ENCODE peak calls at places on chromosomes 12 and 14, in four cellular contexts. H is ovary, B is hippocampal formation, C is NCI-H1930. T is an unnamed sample.
A peak's percentile ranks its signal among the peaks of the same experiment; 100 is the strongest.

GRCh38 chr12:122437656-122438121 is 15.2 kb upstream of the CLIP1 start:
- DNase-seq in H (peak; percentile 48), B (peak; percentile 38), C (no peak), T (no peak)

GRCh38 chr14:54803926-54804719 is 98.5 kb downstream of the GCH1 start:
- DNase-seq in H (no peak), B (no peak), C (no peak), T (no peak)

GRCh38 chr12:54262403-54262925 is 17.5 kb downstream of the CBX5 start:
- DNase-seq in H (peak; percentile 34), B (no peak), C (no peak), T (no peak)

GRCh38 chr12:13189254-13189653 is 7.3 kb upstream of the EMP1 start:
- DNase-seq in H (no peak), B (no peak), C (no peak), T (no peak)

GRCh38 chr12:116595186-116595585 is 36.0 kb downstream of the MAP1LC3B2 start:
- DNase-seq in H (peak; percentile 50), B (no peak), C (no peak), T (no peak)

GRCh38 chr12:111532741-111533140 is 66.4 kb downstream of the ATXN2 start:
- DNase-seq in H (no peak), B (no peak), C (no peak), T (no peak)

GRCh38 chr12:121983546-121984205 is 38.0 kb upstream of the BCL7A start:
- DNase-seq in H (no peak), B (no peak), C (no peak), T (no peak)

GRCh38 chr12:80195737-80196136 is 96.4 kb downstream of the OTOGL start:
- DNase-seq in H (no peak), B (no peak), C (no peak), T (no peak)

GRCh38 chr12:43578782-43579181 is 26.8 kb upstream of the ADAMTS20 start:
- DNase-seq in H (no peak), B (no peak), C (no peak), T (no peak)

GRCh38 chr14:101118746-101119610 is 215.5 kb upstream of the RTL1 start:
- DNase-seq in H (no peak), B (no peak), C (no peak), T (no peak)

GRCh38 chr14:55129086-55129427 is at the start of gene LGALS3:
- DNase-seq in H (peak; percentile 80), B (no peak), C (no peak), T (peak; percentile 83)

GRCh38 chr12:72241552-72241951 is 30.6 kb upstream of the TRHDE start:
- DNase-seq in H (no peak), B (no peak), C (no peak), T (no peak)

GRCh38 chr12:11830298-11830937 is 180.9 kb downstream of the ETV6 start:
- DNase-seq in H (no peak), B (no peak), C (no peak), T (no peak)

GRCh38 chr14:105294142-105294597 is 6.6 kb downstream of the BRF1 start:
- DNase-seq in H (no peak), B (peak; percentile 26), C (no peak), T (no peak)

GRCh38 chr12:10607885-10608458 is 5.4 kb downstream of the MAGOHB start:
- DNase-seq in H (no peak), B (no peak), C (no peak), T (peak; percentile 10)

GRCh38 chr12:55743131-55743921 is 404 bp downstream of the GDF11 start:
- DNase-seq in H (peak; percentile 70), B (no peak), C (peak; percentile 67), T (peak; percentile 57)

T was measured in Calu3.